ENCODE peak calls at places on chromosome 16, in seven cellular contexts. One of them, this sample, is unnamed.

GRCh38 chr16:67393111-67393789 is at the start of gene TPPP3:
- DNase-seq in GM20000: peak; percentile 77
- DNase-seq in neural crest cell: peak; percentile 82
- DNase-seq in RWPE1: peak; percentile 44
- DNase-seq in AG04450: no peak
- DNase-seq in pancreas: peak; percentile 90
- DNase-seq in lung: peak; percentile 84
- DNase-seq in this sample: peak; percentile 74

GRCh38 chr16:54931757-54932660 is 1.3 kb downstream of the IRX5 start:
- DNase-seq in GM20000: peak; percentile 35
- DNase-seq in neural crest cell: no peak
- DNase-seq in RWPE1: no peak
- DNase-seq in AG04450: no peak
- DNase-seq in pancreas: no peak
- DNase-seq in lung: no peak
- DNase-seq in this sample: no peak

GRCh38 chr16:70693231-70693671 is 7.4 kb upstream of the MTSS2 start:
- DNase-seq in GM20000: no peak
- DNase-seq in neural crest cell: no peak
- DNase-seq in RWPE1: no peak
- DNase-seq in AG04450: no peak
- DNase-seq in pancreas: no peak
- DNase-seq in lung: no peak
- DNase-seq in this sample: no peak

GRCh38 chr16:76777721-76778120 is 413.3 kb upstream of the MON1B start:
- DNase-seq in GM20000: no peak
- DNase-seq in neural crest cell: no peak
- DNase-seq in RWPE1: peak; percentile 4
- DNase-seq in AG04450: no peak
- DNase-seq in pancreas: no peak
- DNase-seq in lung: no peak
- DNase-seq in this sample: no peak

GRCh38 chr16:84807776-84808175 is 12.0 kb upstream of the CRISPLD2 start:
- DNase-seq in GM20000: no peak
- DNase-seq in neural crest cell: no peak
- DNase-seq in RWPE1: no peak
- DNase-seq in AG04450: no peak
- DNase-seq in pancreas: no peak
- DNase-seq in lung: no peak
- DNase-seq in this sample: no peak

GRCh38 chr16:24609740-24610420 is 70.5 kb downstream of the RBBP6 start:
- DNase-seq in GM20000: no peak
- DNase-seq in neural crest cell: peak; percentile 39
- DNase-seq in RWPE1: no peak
- DNase-seq in AG04450: no peak
- DNase-seq in pancreas: peak; percentile 76
- DNase-seq in lung: peak; percentile 65
- DNase-seq in this sample: peak; percentile 76

GRCh38 chr16:8714143-8714542 is 39.7 kb downstream of the ABAT start:
- DNase-seq in GM20000: no peak
- DNase-seq in neural crest cell: no peak
- DNase-seq in RWPE1: no peak
- DNase-seq in AG04450: no peak
- DNase-seq in pancreas: no peak
- DNase-seq in lung: no peak
- DNase-seq in this sample: no peak

GRCh38 chr16:56667581-56668571 is at the start of gene MT1G:
- DNase-seq in GM20000: no peak
- DNase-seq in neural crest cell: no peak
- DNase-seq in RWPE1: no peak
- DNase-seq in AG04450: no peak
- DNase-seq in pancreas: peak; percentile 92
- DNase-seq in lung: peak; percentile 58
- DNase-seq in this sample: no peak

GRCh38 chr16:4309833-4310266 is 6.0 kb upstream of the GLIS2 start:
- DNase-seq in GM20000: peak; percentile 75
- DNase-seq in neural crest cell: peak; percentile 56
- DNase-seq in RWPE1: no peak
- DNase-seq in AG04450: peak; percentile 80
- DNase-seq in pancreas: peak; percentile 84
- DNase-seq in lung: peak; percentile 67
- DNase-seq in this sample: no peak

GRCh38 chr16:48499822-48500440 is 110.0 kb downstream of the N4BP1 start:
- DNase-seq in GM20000: no peak
- DNase-seq in neural crest cell: no peak
- DNase-seq in RWPE1: peak; percentile 33
- DNase-seq in AG04450: peak; percentile 75
- DNase-seq in pancreas: no peak
- DNase-seq in lung: no peak
- DNase-seq in this sample: no peak

GRCh38 chr16:67213197-67214019 is 13.5 kb upstream of the TMEM208 start:
- DNase-seq in GM20000: no peak
- DNase-seq in neural crest cell: no peak
- DNase-seq in RWPE1: no peak
- DNase-seq in AG04450: no peak
- DNase-seq in pancreas: no peak
- DNase-seq in lung: no peak
- DNase-seq in this sample: no peak

GRCh38 chr16:19884021-19884485 is 595 bp downstream of the GPRC5B start:
- DNase-seq in GM20000: no peak
- DNase-seq in neural crest cell: no peak
- DNase-seq in RWPE1: no peak
- DNase-seq in AG04450: no peak
- DNase-seq in pancreas: peak; percentile 71
- DNase-seq in lung: no peak
- DNase-seq in this sample: no peak

GRCh38 chr16:35685085-35685484 is 2225.7 kb downstream of the TP53TG3F start:
- DNase-seq in GM20000: no peak
- DNase-seq in neural crest cell: no peak
- DNase-seq in RWPE1: no peak
- DNase-seq in AG04450: no peak
- DNase-seq in pancreas: no peak
- DNase-seq in lung: no peak
- DNase-seq in this sample: no peak

GRCh38 chr16:89536886-89537548 is 23.5 kb upstream of the RPL13 start:
- DNase-seq in GM20000: no peak
- DNase-seq in neural crest cell: no peak
- DNase-seq in RWPE1: no peak
- DNase-seq in AG04450: no peak
- DNase-seq in pancreas: no peak
- DNase-seq in lung: no peak
- DNase-seq in this sample: no peak

GRCh38 chr16:4825196-4825595 is 21.9 kb downstream of the GLYR1 start:
- DNase-seq in GM20000: no peak
- DNase-seq in neural crest cell: no peak
- DNase-seq in RWPE1: no peak
- DNase-seq in AG04450: no peak
- DNase-seq in pancreas: no peak
- DNase-seq in lung: no peak
- DNase-seq in this sample: no peak

GRCh38 chr16:19389246-19389645 is 28.4 kb upstream of the TMC5 start:
- DNase-seq in GM20000: peak; percentile 65
- DNase-seq in neural crest cell: peak; percentile 41
- DNase-seq in RWPE1: peak; percentile 39
- DNase-seq in AG04450: no peak
- DNase-seq in pancreas: peak; percentile 84
- DNase-seq in lung: peak; percentile 78
- DNase-seq in this sample: peak; percentile 53

GRCh38 chr16:88810166-88810867 is 1.4 kb downstream of the APRT start:
- DNase-seq in GM20000: no peak
- DNase-seq in neural crest cell: no peak
- DNase-seq in RWPE1: peak; percentile 19
- DNase-seq in AG04450: no peak
- DNase-seq in pancreas: peak; percentile 56
- DNase-seq in lung: no peak
- DNase-seq in this sample: no peak

GRCh38 chr16:7577588-7577987 is 244.9 kb downstream of the RBFOX1 start:
- DNase-seq in GM20000: no peak
- DNase-seq in neural crest cell: no peak
- DNase-seq in RWPE1: no peak
- DNase-seq in AG04450: no peak
- DNase-seq in pancreas: no peak
- DNase-seq in lung: no peak
- DNase-seq in this sample: no peak

GRCh38 chr16:4664538-4665418 is 28.6 kb upstream of the NUDT16L1 start:
- DNase-seq in GM20000: peak; percentile 64
- DNase-seq in neural crest cell: no peak
- DNase-seq in RWPE1: peak; percentile 46
- DNase-seq in AG04450: no peak
- DNase-seq in pancreas: peak; percentile 60
- DNase-seq in lung: peak; percentile 52
- DNase-seq in this sample: no peak

GRCh38 chr16:4550587-4550986 is 5.6 kb upstream of the C16orf96 start:
- DNase-seq in GM20000: no peak
- DNase-seq in neural crest cell: no peak
- DNase-seq in RWPE1: no peak
- DNase-seq in AG04450: no peak
- DNase-seq in pancreas: no peak
- DNase-seq in lung: no peak
- DNase-seq in this sample: no peak

GRCh38 chr16:89918453-89919347 is at the start of gene MC1R:
- DNase-seq in GM20000: peak; percentile 74
- DNase-seq in neural crest cell: peak; percentile 59
- DNase-seq in RWPE1: no peak
- DNase-seq in AG04450: no peak
- DNase-seq in pancreas: no peak
- DNase-seq in lung: no peak
- DNase-seq in this sample: peak; percentile 57

GRCh38 chr16:5326395-5326794 is 228.8 kb upstream of the EEF2KMT start:
- DNase-seq in GM20000: no peak
- DNase-seq in neural crest cell: no peak
- DNase-seq in RWPE1: no peak
- DNase-seq in AG04450: no peak
- DNase-seq in pancreas: no peak
- DNase-seq in lung: no peak
- DNase-seq in this sample: no peak

GRCh38 chr16:27265982-27266381 is 2.6 kb downstream of the NSMCE1 start:
- DNase-seq in GM20000: no peak
- DNase-seq in neural crest cell: no peak
- DNase-seq in RWPE1: no peak
- DNase-seq in AG04450: no peak
- DNase-seq in pancreas: no peak
- DNase-seq in lung: no peak
- DNase-seq in this sample: no peak

GRCh38 chr16:20944861-20945390 is 44.4 kb downstream of the LYRM1 start:
- DNase-seq in GM20000: no peak
- DNase-seq in neural crest cell: no peak
- DNase-seq in RWPE1: no peak
- DNase-seq in AG04450: no peak
- DNase-seq in pancreas: no peak
- DNase-seq in lung: no peak
- DNase-seq in this sample: no peak

GRCh38 chr16:46747777-46748651 is at the start of gene MYLK3:
- DNase-seq in GM20000: no peak
- DNase-seq in neural crest cell: no peak
- DNase-seq in RWPE1: no peak
- DNase-seq in AG04450: no peak
- DNase-seq in pancreas: no peak
- DNase-seq in lung: no peak
- DNase-seq in this sample: no peak

GRCh38 chr16:82169861-82170845 is at the start of gene MPHOSPH6:
- DNase-seq in GM20000: peak; percentile 94
- DNase-seq in neural crest cell: peak; percentile 84
- DNase-seq in RWPE1: peak; percentile 87
- DNase-seq in AG04450: peak; percentile 69
- DNase-seq in pancreas: peak; percentile 97
- DNase-seq in lung: peak; percentile 90
- DNase-seq in this sample: peak; percentile 93
- TF ChIP-seq CTCF in GM20000: no peak
- TF ChIP-seq CTCF in neural crest cell: no peak
- TF ChIP-seq CTCF in RWPE1: no peak
- TF ChIP-seq CTCF in AG04450: no peak
- TF ChIP-seq CTCF in pancreas: no peak
- TF ChIP-seq CTCF in lung: no peak
- TF ChIP-seq CTCF in this sample: no peak

GRCh38 chr16:74726736-74727135 is 26.1 kb upstream of the MLKL start:
- DNase-seq in GM20000: no peak
- DNase-seq in neural crest cell: peak; percentile 48
- DNase-seq in RWPE1: no peak
- DNase-seq in AG04450: no peak
- DNase-seq in pancreas: no peak
- DNase-seq in lung: no peak
- DNase-seq in this sample: no peak
- TF ChIP-seq CTCF in GM20000: peak; percentile 21
- TF ChIP-seq CTCF in neural crest cell: peak; percentile 61
- TF ChIP-seq CTCF in RWPE1: peak; percentile 39
- TF ChIP-seq CTCF in AG04450: peak; percentile 55
- TF ChIP-seq CTCF in pancreas: no peak
- TF ChIP-seq CTCF in lung: peak; percentile 1
- TF ChIP-seq CTCF in this sample: peak; percentile 38

DNA sequence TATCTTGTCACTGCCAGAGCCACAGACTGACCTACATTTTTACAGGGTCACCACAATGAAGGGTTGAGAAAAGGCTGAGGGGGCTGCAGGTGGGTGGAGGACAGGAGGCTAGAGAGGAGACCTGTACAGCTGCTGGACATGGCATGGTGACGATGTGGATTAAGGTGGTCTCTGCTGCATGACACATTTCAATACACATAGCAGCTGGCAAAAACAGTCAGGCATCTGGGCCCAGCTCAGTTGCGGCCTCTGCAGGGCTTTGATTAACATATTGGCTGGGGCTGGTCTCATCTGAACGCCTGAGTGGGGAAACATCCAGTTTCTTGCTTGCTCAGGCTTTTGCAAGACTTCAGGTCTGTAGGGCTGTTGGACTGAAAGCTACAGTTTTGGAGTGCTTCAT is 265.4 kb upstream of the FOXF1 start:
- DNase-seq in GM20000: no peak
- DNase-seq in neural crest cell: no peak
- DNase-seq in RWPE1: no peak
- DNase-seq in AG04450: no peak
- DNase-seq in pancreas: no peak
- DNase-seq in lung: no peak
- DNase-seq in this sample: no peak
- TF ChIP-seq CTCF in GM20000: no peak
- TF ChIP-seq CTCF in neural crest cell: no peak
- TF ChIP-seq CTCF in RWPE1: no peak
- TF ChIP-seq CTCF in AG04450: no peak
- TF ChIP-seq CTCF in pancreas: no peak
- TF ChIP-seq CTCF in lung: no peak
- TF ChIP-seq CTCF in this sample: no peak

GRCh38 chr16:28592511-28592910 is 4.3 kb downstream of the SULT1A2 start:
- DNase-seq in GM20000: no peak
- DNase-seq in neural crest cell: no peak
- DNase-seq in RWPE1: no peak
- DNase-seq in AG04450: no peak
- DNase-seq in pancreas: no peak
- DNase-seq in lung: no peak
- DNase-seq in this sample: no peak

GRCh38 chr16:28597692-28598261 is 927 bp upstream of the SULT1A2 start:
- DNase-seq in GM20000: peak; percentile 26
- DNase-seq in neural crest cell: no peak
- DNase-seq in RWPE1: no peak
- DNase-seq in AG04450: no peak
- DNase-seq in pancreas: no peak
- DNase-seq in lung: peak; percentile 54
- DNase-seq in this sample: no peak

GRCh38 chr16:28592979-28593553 is 3.8 kb downstream of the SULT1A2 start:
- DNase-seq in GM20000: no peak
- DNase-seq in neural crest cell: no peak
- DNase-seq in RWPE1: no peak
- DNase-seq in AG04450: no peak
- DNase-seq in pancreas: no peak
- DNase-seq in lung: no peak
- DNase-seq in this sample: no peak

GRCh38 chr16:28596115-28596630 is 677 bp downstream of the SULT1A2 start:
- DNase-seq in GM20000: no peak
- DNase-seq in neural crest cell: no peak
- DNase-seq in RWPE1: no peak
- DNase-seq in AG04450: no peak
- DNase-seq in pancreas: peak; percentile 80
- DNase-seq in lung: no peak
- DNase-seq in this sample: no peak

GRCh38 chr16:28596840-28597691 is at the start of gene SULT1A2:
- DNase-seq in GM20000: no peak
- DNase-seq in neural crest cell: no peak
- DNase-seq in RWPE1: peak; percentile 30
- DNase-seq in AG04450: no peak
- DNase-seq in pancreas: peak; percentile 70
- DNase-seq in lung: peak; percentile 82
- DNase-seq in this sample: no peak
- TF ChIP-seq CTCF in GM20000: no peak
- TF ChIP-seq CTCF in neural crest cell: no peak
- TF ChIP-seq CTCF in RWPE1: no peak
- TF ChIP-seq CTCF in AG04450: no peak
- TF ChIP-seq CTCF in pancreas: no peak
- TF ChIP-seq CTCF in lung: no peak
- TF ChIP-seq CTCF in this sample: no peak